ENCODE peak calls at places on chromosome 13, in seven cellular contexts. Q is mammary epithelial cell, C is A549, V is astrocyte, H is IMR-90, X is PC-3, E is H1. W is an unnamed sample.

GRCh38 chr13:51646041-51646670 is 61.9 kb downstream of the WDFY2 start:
- DNase-seq in Q (no peak), C (no peak), V (no peak), H (no peak), X (no peak), E (peak), W (no peak)

GRCh38 chr13:99895428-99895998 is 76.1 kb downstream of the ZIC5 start:
- DNase-seq in Q (no peak), C (no peak), V (no peak), H (no peak), X (no peak), E (no peak), W (no peak)

GRCh38 chr13:67135356-67135755 is 94.8 kb downstream of the PCDH9 start:
- DNase-seq in Q (no peak), C (no peak), V (no peak), H (no peak), X (no peak), E (no peak), W (no peak)

GRCh38 chr13:49996166-49996915 is 501 bp upstream of the TRIM13 start:
- DNase-seq in Q (peak), C (peak), V (peak), H (peak), X (peak), E (peak), W (no peak)

GRCh38 chr13:21637296-21637695 is 33.3 kb upstream of the MICU2 start:
- DNase-seq in Q (peak), C (peak), V (peak), H (peak), X (peak), E (no peak), W (peak)

GRCh38 chr13:72726721-72727416 is 560 bp downstream of the MZT1 start:
- DNase-seq in Q (peak), C (peak), V (no peak), H (no peak), X (peak), E (no peak), W (no peak)

GRCh38 chr13:85798999-85799646 is at the start of gene SLITRK6:
- DNase-seq in Q (peak), C (peak), V (peak), H (peak), X (peak), E (no peak), W (peak)

GRCh38 chr13:45879666-45880065 is 28.1 kb upstream of the SIAH3 start:
- DNase-seq in Q (peak), C (peak), V (no peak), H (no peak), X (peak), E (peak), W (no peak)

GRCh38 chr13:94534171-94534570 is 54.7 kb upstream of the DCT start:
- DNase-seq in Q (no peak), C (no peak), V (peak), H (peak), X (no peak), E (no peak), W (no peak)

GRCh38 chr13:41460930-41461329 is 3.6 kb downstream of the RGCC start:
- DNase-seq in Q (no peak), C (no peak), V (no peak), H (no peak), X (no peak), E (no peak), W (no peak)

GRCh38 chr13:47708386-47708785 is 292.7 kb downstream of the SUCLA2 start:
- DNase-seq in Q (peak), C (peak), V (peak), H (peak), X (peak), E (no peak), W (no peak)

GRCh38 chr13:95267662-95268369 is 33.4 kb downstream of the ABCC4 start:
- DNase-seq in Q (peak), C (peak), V (peak), H (peak), X (peak), E (no peak), W (peak)

GRCh38 chr13:51912091-51912490 is 50.3 kb downstream of the CCDC70 start:
- DNase-seq in Q (no peak), C (no peak), V (peak), H (no peak), X (peak), E (no peak), W (no peak)

GRCh38 chr13:50224534-50224933 is 209.3 kb downstream of the KCNRG start:
- DNase-seq in Q (peak), C (no peak), V (peak), H (peak), X (peak), E (no peak), W (no peak)

GRCh38 chr13:30739646-30740642 is 4.6 kb downstream of the ALOX5AP start:
- DNase-seq in Q (peak), C (peak), V (peak), H (peak), X (peak), E (no peak), W (peak)

GRCh38 chr13:95281258-95281602 is 20.0 kb downstream of the ABCC4 start:
- DNase-seq in Q (no peak), C (no peak), V (no peak), H (no peak), X (no peak), E (no peak), W (no peak)

GRCh38 chr13:91346848-91347211 is 657 bp upstream of the MIR17HG start:
- DNase-seq in Q (peak), C (peak), V (no peak), H (no peak), X (peak), E (no peak), W (no peak)

GRCh38 chr13:20526664-20527063 is 1.0 kb upstream of the CRYL1 start:
- DNase-seq in Q (no peak), C (no peak), V (no peak), H (peak), X (no peak), E (no peak), W (no peak)

GRCh38 chr13:23344923-23345322 is 88.6 kb downstream of the SACS start:
- DNase-seq in Q (no peak), C (no peak), V (no peak), H (no peak), X (no peak), E (no peak), W (no peak)

DNA sequence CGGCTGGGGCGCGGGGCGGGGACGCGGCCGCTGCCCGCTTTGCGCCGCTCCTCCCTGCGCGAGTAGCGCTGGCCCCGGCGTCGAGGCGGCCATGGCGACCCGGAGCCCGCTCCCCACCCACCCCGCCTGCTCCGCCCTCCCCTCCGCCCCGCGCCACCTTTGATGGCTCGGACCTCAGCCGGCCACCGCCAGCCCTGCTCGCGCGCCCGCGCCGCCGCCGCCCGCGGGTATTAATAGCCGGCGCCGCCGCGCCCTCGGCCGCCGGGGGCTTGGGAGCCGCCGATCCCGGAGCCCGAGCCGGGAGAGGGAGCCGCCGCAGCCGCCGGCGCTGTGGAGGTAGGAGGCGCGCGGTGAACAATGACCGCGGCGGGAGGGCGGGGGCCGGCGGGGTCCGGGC is 261 bp downstream of the FARP1 start:
- DNase-seq in Q (no peak), C (no peak), V (no peak), H (no peak), X (no peak), E (no peak), W (no peak)
- H3K4me3 ChIP-seq in Q (peak), C (peak), V (peak), H (peak), X (peak), E (peak), W (no peak)

GRCh38 chr13:29105779-29106178 is 285.6 kb downstream of the MTUS2 start:
- DNase-seq in Q (no peak), C (peak), V (no peak), H (no peak), X (no peak), E (peak), W (no peak)
- TF ChIP-seq CTCF in Q (no peak), C (no peak), V (no peak), H (no peak), X (peak), E (peak), W (no peak)

GRCh38 chr13:107020393-107020792 is 452.5 kb upstream of the ARGLU1 start:
- DNase-seq in Q (peak), C (no peak), V (peak), H (no peak), X (no peak), E (no peak), W (no peak)

GRCh38 chr13:107023335-107023734 is 455.4 kb upstream of the ARGLU1 start:
- DNase-seq in Q (no peak), C (no peak), V (no peak), H (no peak), X (no peak), E (no peak), W (no peak)

GRCh38 chr13:107031691-107032090 is 463.8 kb upstream of the ARGLU1 start:
- DNase-seq in Q (no peak), C (no peak), V (no peak), H (no peak), X (no peak), E (no peak), W (no peak)

GRCh38 chr13:107028751-107029150 is 460.8 kb upstream of the ARGLU1 start:
- DNase-seq in Q (no peak), C (no peak), V (no peak), H (no peak), X (no peak), E (no peak), W (no peak)

GRCh38 chr13:107025991-107026390 is 458.1 kb upstream of the ARGLU1 start:
- DNase-seq in Q (peak), C (no peak), V (peak), H (peak), X (peak), E (no peak), W (no peak)
- H3K4me2 ChIP-seq in Q (no peak), C (no peak), V (no peak), H (no peak), X (no peak), E (no peak), W (no peak)

DNA sequence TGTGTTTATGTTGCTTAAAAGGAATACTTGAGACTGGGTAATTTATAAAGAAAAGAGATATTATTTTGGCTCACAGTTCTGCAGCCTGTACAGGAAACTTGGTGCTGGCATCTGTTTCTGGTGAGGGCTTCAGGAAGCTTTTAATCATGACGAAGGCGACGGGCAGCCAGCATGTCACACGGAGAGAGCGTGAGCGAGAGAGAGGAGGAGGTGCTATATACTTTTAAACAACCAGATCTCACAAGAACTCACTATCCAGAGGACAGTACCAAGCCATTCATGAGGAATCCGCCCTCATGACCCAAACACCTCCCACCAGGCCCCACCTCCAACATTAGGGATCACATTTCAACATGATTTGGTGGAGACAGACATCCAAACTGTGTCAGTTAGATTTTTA is 163.4 kb upstream of the TSC22D1 start:
- DNase-seq in Q (no peak), C (no peak), V (no peak), H (peak), X (no peak), E (no peak), W (no peak)
- H3K4me3 ChIP-seq in Q (no peak), C (no peak), V (no peak), H (no peak), X (no peak), E (no peak), W (no peak)

GRCh38 chr13:111017755-111018487 is 97.2 kb upstream of the ARHGEF7 start:
- DNase-seq in Q (no peak), C (no peak), V (peak), H (no peak), X (no peak), E (no peak), W (no peak)
- TF ChIP-seq CTCF in Q (no peak), C (no peak), V (no peak), H (no peak), X (no peak), E (no peak), W (no peak)

GRCh38 chr13:113528101-113528797 is 37.7 kb upstream of the DCUN1D2 start:
- DNase-seq in Q (no peak), C (no peak), V (no peak), H (no peak), X (no peak), E (no peak), W (no peak)

GRCh38 chr13:113526466-113527220 is 36.1 kb upstream of the DCUN1D2 start:
- DNase-seq in Q (no peak), C (no peak), V (no peak), H (no peak), X (no peak), E (no peak), W (no peak)

GRCh38 chr13:113528798-113529180 is 38.3 kb upstream of the DCUN1D2 start:
- DNase-seq in Q (no peak), C (no peak), V (no peak), H (no peak), X (no peak), E (no peak), W (no peak)

GRCh38 chr13:113531041-113531873 is 40.7 kb upstream of the DCUN1D2 start:
- DNase-seq in Q (no peak), C (no peak), V (no peak), H (no peak), X (no peak), E (no peak), W (no peak)

DNA sequence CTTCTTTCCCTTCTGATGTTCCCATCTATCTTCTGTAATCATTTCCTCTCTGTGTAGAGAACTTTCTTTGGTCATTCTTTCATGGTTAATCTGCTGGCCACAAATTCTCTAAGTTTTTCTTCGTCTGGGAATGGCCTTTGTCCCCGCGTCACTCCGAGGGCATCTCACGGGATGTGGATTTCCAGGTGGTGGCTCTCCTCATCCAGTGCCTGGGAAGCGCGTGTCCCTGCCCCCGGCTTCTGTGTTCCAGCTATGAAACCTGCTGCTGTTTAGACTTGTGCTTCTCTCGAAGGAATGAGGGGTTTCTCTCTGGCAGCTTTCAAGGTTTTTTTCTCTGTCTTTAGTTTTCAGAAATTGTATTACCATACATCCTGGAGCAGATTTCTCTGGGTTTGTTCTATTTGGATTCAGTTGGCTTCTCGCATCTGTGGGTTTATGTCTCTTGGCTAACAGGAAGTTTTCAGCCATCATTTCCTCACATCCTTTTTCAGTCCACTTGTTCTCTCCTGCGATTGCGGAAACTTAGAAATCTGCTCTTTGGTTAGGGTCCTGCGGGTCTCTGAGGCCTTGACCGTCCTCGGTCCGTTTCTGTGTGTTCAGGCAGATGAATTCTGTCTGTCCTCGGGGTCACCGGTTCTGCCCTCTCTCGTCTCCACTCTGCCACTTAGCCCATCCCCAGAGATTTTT is 36.9 kb upstream of the DCUN1D2 start:
- DNase-seq in Q (no peak), C (no peak), V (no peak), H (no peak), X (no peak), E (no peak), W (no peak)
- H3K4me2 ChIP-seq in Q (no peak), C (no peak), V (no peak), H (no peak), X (no peak), E (no peak), W (no peak)

DNA sequence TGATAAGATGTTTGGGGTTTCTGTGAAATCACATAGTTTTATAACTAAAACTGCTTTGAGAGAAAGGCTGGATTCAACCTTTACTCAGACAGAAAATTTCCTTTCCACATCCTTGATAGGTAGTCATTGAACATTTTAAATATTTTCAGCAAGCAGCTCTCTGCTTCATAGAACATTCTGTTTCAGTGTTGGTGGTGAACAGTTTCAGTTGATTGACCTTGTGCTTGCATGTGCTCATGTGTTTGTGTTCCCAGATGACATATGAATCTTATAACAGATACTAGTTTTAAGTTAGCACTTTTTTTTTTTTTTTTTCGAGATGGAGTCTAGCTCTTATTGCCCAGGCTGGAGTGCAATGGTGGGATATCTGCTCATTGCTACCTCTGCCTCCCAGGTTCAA is 290.1 kb downstream of the HS6ST3 start:
- DNase-seq in Q (no peak), C (no peak), V (no peak), H (no peak), X (no peak), E (no peak), W (no peak)
- H3K4me3 ChIP-seq in Q (no peak), C (no peak), V (no peak), H (no peak), X (no peak), E (no peak), W (no peak)

W was measured in keratinocyte.